ENCODE peak calls at places on chromosomes 7 and 10, in five cellular contexts. E is naive thymus-derived CD8-positive, alpha-beta T cell; Q is NB4; Y is NCI-H748 treated with DMSO at 0.1 percent for 48 hours; G is skeletal muscle cell. W is an unnamed sample.

GRCh38 chr7:30849565-30849964 is 62.1 kb upstream of the AQP1 start:
- DNase-seq in E (no peak), Q (no peak), Y (no peak), G (no peak), W (no peak)

GRCh38 chr7:116356979-116357378 is 142.6 kb upstream of the CAV2 start:
- DNase-seq in E (no peak), Q (no peak), Y (no peak), G (no peak), W (no peak)

GRCh38 chr10:62071846-62072281 is 170.4 kb downstream of the ARID5B start:
- DNase-seq in E (no peak), Q (no peak), Y (no peak), G (no peak), W (no peak)

GRCh38 chr10:34644245-34644644 is 170.9 kb downstream of the PARD3 start:
- DNase-seq in E (no peak), Q (no peak), Y (no peak), G (no peak), W (no peak)

GRCh38 chr7:57177856-57178767 is 45.9 kb upstream of the ZNF479 start:
- DNase-seq in E (no peak), Q (no peak), Y (no peak), G (no peak), W (no peak)

GRCh38 chr7:28362812-28363211 is 49.5 kb upstream of the CREB5 start:
- DNase-seq in E (no peak), Q (no peak), Y (no peak), G (no peak), W (no peak)

GRCh38 chr7:3760696-3761095 is 459.6 kb downstream of the SDK1 start:
- DNase-seq in E (no peak), Q (no peak), Y (no peak), G (no peak), W (no peak)

GRCh38 chr10:99619090-99619800 is 994 bp downstream of the SLC25A28 start:
- DNase-seq in E (no peak), Q (peak), Y (no peak), G (no peak), W (peak)

GRCh38 chr7:148849393-148850098 is 34.5 kb downstream of the EZH2 start:
- DNase-seq in E (no peak), Q (no peak), Y (no peak), G (no peak), W (no peak)

GRCh38 chr10:1347962-1348772 is 292.0 kb downstream of the WDR37 start:
- DNase-seq in E (no peak), Q (no peak), Y (no peak), G (no peak), W (no peak)

GRCh38 chr7:43954524-43955228 is 28.4 kb downstream of the UBE2D4 start:
- DNase-seq in E (no peak), Q (peak), Y (no peak), G (peak), W (peak)

W was measured in GF-D8.